ENCODE peak calls at places on chromosome 2, in four cellular contexts. One of them, this sample, is unnamed.

GRCh38 chr2:150485871-150486538 is 1.5 kb downstream of the RND3 start:
- DNase-seq in HEK293T: peak
- DNase-seq in NCI-H510A: peak
- DNase-seq in LoVo: peak
- DNase-seq in this sample: peak

GRCh38 chr2:103660523-103660922 is 898.7 kb downstream of the TMEM182 start:
- DNase-seq in HEK293T: no peak
- DNase-seq in NCI-H510A: no peak
- DNase-seq in LoVo: no peak
- DNase-seq in this sample: no peak

GRCh38 chr2:162242586-162243304 is 500 bp downstream of the FAP start:
- DNase-seq in HEK293T: no peak
- DNase-seq in NCI-H510A: no peak
- DNase-seq in LoVo: no peak
- DNase-seq in this sample: no peak

GRCh38 chr2:100786297-100786658 is 33.7 kb upstream of the NPAS2 start:
- DNase-seq in HEK293T: no peak
- DNase-seq in NCI-H510A: no peak
- DNase-seq in LoVo: peak
- DNase-seq in this sample: no peak

GRCh38 chr2:240589381-240589780 is 2.8 kb downstream of the CAPN10 start:
- DNase-seq in HEK293T: no peak
- DNase-seq in NCI-H510A: no peak
- DNase-seq in LoVo: no peak
- DNase-seq in this sample: no peak

GRCh38 chr2:204015118-204015842 is 78.7 kb downstream of the ICOS start:
- DNase-seq in HEK293T: no peak
- DNase-seq in NCI-H510A: no peak
- DNase-seq in LoVo: no peak
- DNase-seq in this sample: no peak

GRCh38 chr2:173058097-173058496 is 17.5 kb upstream of the MAP3K20 start:
- DNase-seq in HEK293T: no peak
- DNase-seq in NCI-H510A: no peak
- DNase-seq in LoVo: no peak
- DNase-seq in this sample: no peak

GRCh38 chr2:24435391-24436316 is 55.4 kb upstream of the NCOA1 start:
- DNase-seq in HEK293T: no peak
- DNase-seq in NCI-H510A: no peak
- DNase-seq in LoVo: no peak
- DNase-seq in this sample: peak

GRCh38 chr2:119425620-119426395 is 5.8 kb upstream of the TMEM37 start:
- DNase-seq in HEK293T: no peak
- DNase-seq in NCI-H510A: no peak
- DNase-seq in LoVo: peak
- DNase-seq in this sample: no peak

GRCh38 chr2:43852196-43852730 is 13.5 kb downstream of the ABCG8 start:
- DNase-seq in HEK293T: peak
- DNase-seq in NCI-H510A: no peak
- DNase-seq in LoVo: no peak
- DNase-seq in this sample: no peak

This sample was measured in endothelial cell.